ENCODE peak calls at places on chromosomes 7 and 10, in six cellular contexts. B, N, W, X, A and S are unnamed samples.

GRCh38 chr7:138116156-138116555 is 39.9 kb downstream of the AKR1D1 start:
- DNase-seq in B (peak; percentile 9), N (peak; percentile 21), W (peak; percentile 57), X (no peak), A (no peak), S (no peak)

GRCh38 chr10:26451903-26452302 is 13.8 kb downstream of the APBB1IP start:
- DNase-seq in B (no peak), N (no peak), W (no peak), X (no peak), A (no peak), S (no peak)

GRCh38 chr7:96287168-96287567 is 34.7 kb downstream of the SLC25A13 start:
- DNase-seq in B (no peak), N (no peak), W (no peak), X (no peak), A (peak; percentile 44), S (no peak)

GRCh38 chr7:46189255-46189790 is 268.3 kb upstream of the IGFBP3 start:
- DNase-seq in B (peak; percentile 8), N (no peak), W (no peak), X (no peak), A (no peak), S (no peak)

GRCh38 chr7:96310106-96310505 is 11.8 kb downstream of the SLC25A13 start:
- DNase-seq in B (peak; percentile 51), N (no peak), W (no peak), X (no peak), A (no peak), S (no peak)

GRCh38 chr10:96470108-96470743 is 43.5 kb downstream of the TLL2 start:
- DNase-seq in B (peak; percentile 22), N (peak; percentile 51), W (no peak), X (peak; percentile 78), A (peak; percentile 61), S (peak; percentile 71)

GRCh38 chr7:75776295-75776971 is 4.4 kb upstream of the CCL26 start:
- DNase-seq in B (peak; percentile 89), N (no peak), W (peak; percentile 61), X (no peak), A (no peak), S (no peak)

GRCh38 chr10:51389415-51390342 is 309.7 kb downstream of the CSTF2T start:
- DNase-seq in B (peak; percentile 99), N (no peak), W (no peak), X (peak; percentile 69), A (peak; percentile 78), S (peak; percentile 78)

GRCh38 chr10:105681051-105681450 is 1040.0 kb downstream of the SORCS3 start:
- DNase-seq in B (no peak), N (no peak), W (no peak), X (no peak), A (no peak), S (no peak)

GRCh38 chr10:56823849-56824248 is 462.8 kb upstream of the ZWINT start:
- DNase-seq in B (no peak), N (no peak), W (no peak), X (peak; percentile 4), A (peak; percentile 56), S (peak; percentile 42)

GRCh38 chr10:131946321-131946751 is 35.4 kb downstream of the BNIP3 start:
- DNase-seq in B (peak; percentile 90), N (peak; percentile 39), W (no peak), X (no peak), A (no peak), S (no peak)

GRCh38 chr10:84205049-84205852 is 10.9 kb downstream of the CDHR1 start:
- DNase-seq in B (peak; percentile 22), N (peak; percentile 62), W (no peak), X (peak; percentile 83), A (peak; percentile 74), S (peak; percentile 74)

GRCh38 chr7:105010538-105011523 is 3.2 kb upstream of the KMT2E start:
- DNase-seq in B (peak; percentile 43), N (no peak), W (no peak), X (no peak), A (peak; percentile 52), S (no peak)

GRCh38 chr10:119602241-119603095 is 5.7 kb upstream of the TIAL1 start:
- DNase-seq in B (peak; percentile 35), N (peak; percentile 21), W (no peak), X (no peak), A (peak; percentile 79), S (peak; percentile 49)

GRCh38 chr7:108246227-108246837 is 116.2 kb upstream of the LAMB4 start:
- DNase-seq in B (peak; percentile 94), N (peak; percentile 71), W (peak; percentile 94), X (no peak), A (no peak), S (peak; percentile 84)

GRCh38 chr10:10160821-10161312 is 856.8 kb upstream of the CELF2 start:
- DNase-seq in B (no peak), N (no peak), W (no peak), X (no peak), A (no peak), S (no peak)

GRCh38 chr7:30003098-30003497 is 13.5 kb upstream of the SCRN1 start:
- DNase-seq in B (no peak), N (no peak), W (no peak), X (no peak), A (no peak), S (peak; percentile 20)

GRCh38 chr10:15169555-15170407 is 1.3 kb upstream of the NMT2 start:
- DNase-seq in B (no peak), N (no peak), W (no peak), X (no peak), A (no peak), S (peak; percentile 7)

GRCh38 chr7:158543840-158544239 is 43.8 kb downstream of the PTPRN2 start:
- DNase-seq in B (no peak), N (no peak), W (no peak), X (no peak), A (no peak), S (no peak)

GRCh38 chr10:11359849-11360248 is 251.6 kb downstream of the USP6NL start:
- DNase-seq in B (no peak), N (no peak), W (no peak), X (no peak), A (no peak), S (no peak)

GRCh38 chr10:127612-128432 is 7.4 kb upstream of the ZMYND11 start:
- DNase-seq in B (no peak), N (no peak), W (no peak), X (no peak), A (peak; percentile 84), S (no peak)

GRCh38 chr10:98378722-98379121 is 36.3 kb downstream of the PYROXD2 start:
- DNase-seq in B (peak; percentile 46), N (no peak), W (no peak), X (no peak), A (no peak), S (no peak)

GRCh38 chr10:57919864-57920263 is 347.8 kb downstream of the IPMK start:
- DNase-seq in B (no peak), N (no peak), W (peak; percentile 75), X (no peak), A (no peak), S (no peak)

GRCh38 chr7:5212633-5213285 is 22.7 kb downstream of the WIPI2 start:
- DNase-seq in B (no peak), N (no peak), W (no peak), X (no peak), A (no peak), S (no peak)

GRCh38 chr10:7337431-7338171 is 73.2 kb downstream of the SFMBT2 start:
- DNase-seq in B (no peak), N (no peak), W (no peak), X (no peak), A (no peak), S (no peak)

GRCh38 chr7:12965767-12966166 is 278.3 kb downstream of the ARL4A start:
- DNase-seq in B (no peak), N (no peak), W (peak; percentile 48), X (no peak), A (no peak), S (no peak)

GRCh38 chr7:40306596-40306995 is 171.8 kb downstream of the SUGCT start:
- DNase-seq in B (peak; percentile 46), N (no peak), W (no peak), X (no peak), A (no peak), S (no peak)

GRCh38 chr10:10831085-10831484 is 186.6 kb upstream of the CELF2 start:
- DNase-seq in B (peak; percentile 87), N (no peak), W (peak; percentile 61), X (no peak), A (no peak), S (no peak)

GRCh38 chr10:33388805-33389204 is 54.3 kb upstream of the NRP1 start:
- DNase-seq in B (no peak), N (no peak), W (no peak), X (no peak), A (no peak), S (no peak)

GRCh38 chr7:105975770-105976428 is 12.8 kb downstream of the CDHR3 start:
- DNase-seq in B (no peak), N (no peak), W (no peak), X (no peak), A (no peak), S (no peak)

GRCh38 chr7:108561047-108561619 is 8.4 kb downstream of the THAP5 start:
- DNase-seq in B (peak; percentile 7), N (no peak), W (no peak), X (no peak), A (no peak), S (no peak)

DNA sequence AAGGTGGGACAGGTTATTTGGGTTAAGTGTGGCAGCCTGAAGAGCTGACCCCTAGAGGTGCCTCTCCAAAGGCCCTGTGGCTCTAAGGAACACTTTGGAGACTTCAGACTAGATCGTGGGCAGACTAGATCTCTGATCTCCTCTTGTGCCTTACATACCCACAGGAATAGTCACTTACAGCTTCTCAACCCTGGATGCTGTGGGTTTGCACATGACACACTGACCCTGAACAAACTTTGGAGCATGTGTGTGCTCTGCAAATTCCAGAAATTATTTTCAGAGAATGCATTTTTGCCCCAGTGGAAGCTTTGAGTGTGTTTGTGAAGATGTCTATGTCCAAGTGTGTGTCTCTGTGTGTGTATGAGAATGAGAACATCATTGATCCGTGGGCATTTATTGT is 119.6 kb downstream of the EMX2 start:
- DNase-seq in B (no peak), N (no peak), W (no peak), X (no peak), A (no peak), S (no peak)
- H3K4me1 ChIP-seq in B (no peaks in the 10 kb centered on the region), N (peaks cover 12% of the 10 kb centered on the region), W (peaks cover 3% of the 10 kb centered on the region), X (no peaks in the 10 kb centered on the region), A (no peaks in the 10 kb centered on the region), S (no peaks in the 10 kb centered on the region)

GRCh38 chr7:55111007-55111406 is 92.2 kb downstream of the EGFR start:
- DNase-seq in B (peak; percentile 80), N (no peak), W (peak; percentile 68), X (no peak), A (no peak), S (no peak)
- H3K4me2 ChIP-seq in B (peak overlapping the region; percentile 82), N (no peak overlapping the region), W (no peak overlapping the region), X (peak overlapping the region; percentile 42), A (no peak overlapping the region), S (no peak overlapping the region)

GRCh38 chr10:103719036-103719435 is 136.3 kb downstream of the SH3PXD2A start:
- DNase-seq in B (no peak), N (no peak), W (no peak), X (no peak), A (no peak), S (no peak)
- H3K4me1 ChIP-seq in B (peaks cover 17% of the 10 kb centered on the region), N (peaks cover 13% of the 10 kb centered on the region), W (peaks cover 28% of the 10 kb centered on the region), X (peaks cover 21% of the 10 kb centered on the region), A (no peaks in the 10 kb centered on the region), S (peaks cover 3% of the 10 kb centered on the region)

DNA sequence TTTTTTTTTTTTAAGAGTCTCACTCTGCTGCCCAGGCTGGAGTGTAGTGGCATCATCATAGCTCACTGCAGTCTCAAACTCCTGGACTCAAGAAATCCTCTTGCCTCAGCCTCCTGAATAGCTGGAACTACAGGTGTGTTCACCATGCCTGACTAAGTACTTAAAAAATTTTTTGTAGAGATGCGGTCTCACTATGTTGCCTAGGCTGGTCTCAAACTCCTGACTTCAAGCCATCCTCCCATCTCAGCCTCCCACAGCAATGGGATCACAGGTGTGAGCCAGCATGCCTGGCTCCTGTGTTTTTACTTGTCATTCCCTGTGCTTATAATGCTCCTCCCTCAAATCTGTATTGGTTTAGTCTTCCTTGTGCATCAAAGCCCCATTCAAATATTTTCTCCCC is 46.7 kb downstream of the THNSL1 start:
- DNase-seq in B (no peak), N (no peak), W (no peak), X (no peak), A (no peak), S (no peak)
- H3K4me2 ChIP-seq in B (no peak overlapping the region), N (peak overlapping the region; percentile 85), W (no peak overlapping the region), X (no peak overlapping the region), A (no peak overlapping the region), S (no peak overlapping the region)